ENCODE peak calls at places on chromosomes 11 and 22, in nine cellular contexts. E is uterus; U is naive B cell; S is activated naive CD4-positive, alpha-beta T cell treated with Interleukin-2 at 50 U/mL for 16 hours; F is AG08396; X is iris pigment epithelial cell; W is GM12865; Q is HT-29; K is NCI-H774. M is an unnamed sample.

GRCh38 chr11:129373489-129373953 is 2.1 kb upstream of the BARX2 start:
- DNase-seq in E (no peak), U (no peak), S (no peak), F (peak), X (peak), W (no peak), Q (no peak), K (no peak), M (no peak)

GRCh38 chr11:116510886-116511650 is 261.7 kb downstream of the BUD13 start:
- DNase-seq in E (no peak), U (no peak), S (no peak), F (no peak), X (no peak), W (no peak), Q (no peak), K (no peak), M (peak)

GRCh38 chr11:114886644-114887259 is 208.4 kb downstream of the NXPE2 start:
- DNase-seq in E (no peak), U (no peak), S (no peak), F (no peak), X (no peak), W (no peak), Q (no peak), K (no peak), M (no peak)

GRCh38 chr22:48824673-48825651 is 1002.7 kb downstream of the BRD1 start:
- DNase-seq in E (no peak), U (no peak), S (no peak), F (no peak), X (no peak), W (no peak), Q (no peak), K (no peak), M (peak)

GRCh38 chr11:128236506-128237498 is 350.6 kb downstream of the ETS1 start:
- DNase-seq in E (no peak), U (no peak), S (no peak), F (no peak), X (no peak), W (no peak), Q (no peak), K (no peak), M (no peak)

GRCh38 chr22:49535126-49535525 is 292.5 kb downstream of the BRD1 start:
- DNase-seq in E (no peak), U (no peak), S (no peak), F (no peak), X (no peak), W (no peak), Q (no peak), K (no peak), M (peak)

GRCh38 chr22:43537019-43537585 is 125.3 kb downstream of the MPPED1 start:
- DNase-seq in E (no peak), U (no peak), S (no peak), F (no peak), X (no peak), W (no peak), Q (peak), K (no peak), M (peak)

GRCh38 chr22:49966041-49966715 is 5.6 kb downstream of the PIM3 start:
- DNase-seq in E (peak), U (peak), S (no peak), F (no peak), X (no peak), W (no peak), Q (no peak), K (no peak), M (peak)

GRCh38 chr11:64324692-64325469 is 7.0 kb downstream of the PRDX5 start:
- DNase-seq in E (no peak), U (no peak), S (no peak), F (no peak), X (no peak), W (no peak), Q (no peak), K (no peak), M (no peak)

GRCh38 chr11:1006762-1007161 is 29.8 kb downstream of the MUC6 start:
- DNase-seq in E (peak), U (no peak), S (no peak), F (no peak), X (no peak), W (no peak), Q (no peak), K (no peak), M (no peak)

GRCh38 chr11:130489716-130490115 is 41.3 kb downstream of the ADAMTS15 start:
- DNase-seq in E (no peak), U (no peak), S (no peak), F (no peak), X (no peak), W (no peak), Q (no peak), K (no peak), M (no peak)

GRCh38 chr22:19121631-19122142 is 525 bp downstream of the DGCR2 start:
- DNase-seq in E (peak), U (peak), S (peak), F (peak), X (peak), W (peak), Q (peak), K (peak), M (no peak)

M was measured in mesenteric fat pad.